ENCODE peak calls at places on chromosomes 2 and 18, in seven cellular contexts. One of them, this sample, is unnamed.

GRCh38 chr2:218717262-218717661 is 6.6 kb downstream of the TTLL4 start:
- DNase-seq in tibial nerve: no peak
- DNase-seq in endodermal cell: no peak
- DNase-seq in cardiac muscle cell: peak; percentile 32
- DNase-seq in fibroblast of lung: peak; percentile 45
- DNase-seq in HepG2: no peak
- DNase-seq in GM12865: no peak
- DNase-seq in this sample: no peak

GRCh38 chr2:76640905-76641304 is 881.3 kb downstream of the LRRTM4 start:
- DNase-seq in tibial nerve: no peak
- DNase-seq in endodermal cell: no peak
- DNase-seq in cardiac muscle cell: no peak
- DNase-seq in fibroblast of lung: no peak
- DNase-seq in HepG2: no peak
- DNase-seq in GM12865: no peak
- DNase-seq in this sample: no peak

GRCh38 chr18:22169889-22170420 is 566 bp downstream of the GATA6 start:
- DNase-seq in tibial nerve: no peak
- DNase-seq in endodermal cell: peak; percentile 74
- DNase-seq in cardiac muscle cell: peak; percentile 76
- DNase-seq in fibroblast of lung: no peak
- DNase-seq in HepG2: peak; percentile 7
- DNase-seq in GM12865: peak; percentile 29
- DNase-seq in this sample: no peak

GRCh38 chr2:16150456-16151280 is 210.3 kb downstream of the MYCN start:
- DNase-seq in tibial nerve: no peak
- DNase-seq in endodermal cell: no peak
- DNase-seq in cardiac muscle cell: no peak
- DNase-seq in fibroblast of lung: no peak
- DNase-seq in HepG2: no peak
- DNase-seq in GM12865: no peak
- DNase-seq in this sample: no peak

GRCh38 chr18:11799066-11799465 is 52.1 kb upstream of the CHMP1B start:
- DNase-seq in tibial nerve: no peak
- DNase-seq in endodermal cell: no peak
- DNase-seq in cardiac muscle cell: no peak
- DNase-seq in fibroblast of lung: no peak
- DNase-seq in HepG2: no peak
- DNase-seq in GM12865: no peak
- DNase-seq in this sample: no peak

GRCh38 chr2:20450201-20451108 is 3.6 kb downstream of the RHOB start:
- DNase-seq in tibial nerve: peak; percentile 48
- DNase-seq in endodermal cell: peak; percentile 85
- DNase-seq in cardiac muscle cell: peak; percentile 93
- DNase-seq in fibroblast of lung: peak; percentile 76
- DNase-seq in HepG2: peak; percentile 87
- DNase-seq in GM12865: no peak
- DNase-seq in this sample: peak; percentile 26

GRCh38 chr2:150567771-150568278 is 80.4 kb upstream of the RND3 start:
- DNase-seq in tibial nerve: no peak
- DNase-seq in endodermal cell: no peak
- DNase-seq in cardiac muscle cell: peak; percentile 67
- DNase-seq in fibroblast of lung: peak; percentile 58
- DNase-seq in HepG2: no peak
- DNase-seq in GM12865: no peak
- DNase-seq in this sample: no peak

GRCh38 chr2:181468313-181468712 is 11.1 kb downstream of the ITGA4 start:
- DNase-seq in tibial nerve: no peak
- DNase-seq in endodermal cell: no peak
- DNase-seq in cardiac muscle cell: peak; percentile 17
- DNase-seq in fibroblast of lung: peak; percentile 8
- DNase-seq in HepG2: no peak
- DNase-seq in GM12865: no peak
- DNase-seq in this sample: no peak

GRCh38 chr2:127597046-127597983 is 48.6 kb upstream of the GPR17 start:
- DNase-seq in tibial nerve: no peak
- DNase-seq in endodermal cell: peak; percentile 30
- DNase-seq in cardiac muscle cell: no peak
- DNase-seq in fibroblast of lung: no peak
- DNase-seq in HepG2: no peak
- DNase-seq in GM12865: no peak
- DNase-seq in this sample: no peak

GRCh38 chr2:38180754-38181153 is 104.8 kb upstream of the CYP1B1 start:
- DNase-seq in tibial nerve: no peak
- DNase-seq in endodermal cell: no peak
- DNase-seq in cardiac muscle cell: no peak
- DNase-seq in fibroblast of lung: no peak
- DNase-seq in HepG2: no peak
- DNase-seq in GM12865: no peak
- DNase-seq in this sample: no peak

GRCh38 chr2:38187416-38188127 is 111.6 kb upstream of the CYP1B1 start:
- DNase-seq in tibial nerve: peak; percentile 72
- DNase-seq in endodermal cell: no peak
- DNase-seq in cardiac muscle cell: peak; percentile 95
- DNase-seq in fibroblast of lung: peak; percentile 91
- DNase-seq in HepG2: no peak
- DNase-seq in GM12865: no peak
- DNase-seq in this sample: no peak

GRCh38 chr2:141889788-141890187 is 241.0 kb downstream of the LRP1B start:
- DNase-seq in tibial nerve: no peak
- DNase-seq in endodermal cell: no peak
- DNase-seq in cardiac muscle cell: no peak
- DNase-seq in fibroblast of lung: no peak
- DNase-seq in HepG2: no peak
- DNase-seq in GM12865: no peak
- DNase-seq in this sample: no peak

GRCh38 chr18:79679552-79680099 is at the start of gene CTDP1:
- DNase-seq in tibial nerve: peak; percentile 89
- DNase-seq in endodermal cell: peak; percentile 94
- DNase-seq in cardiac muscle cell: peak; percentile 96
- DNase-seq in fibroblast of lung: peak; percentile 93
- DNase-seq in HepG2: peak; percentile 80
- DNase-seq in GM12865: peak; percentile 96
- DNase-seq in this sample: peak; percentile 79
- TF ChIP-seq CTCF in tibial nerve: peak; percentile 48
- TF ChIP-seq CTCF in endodermal cell: no peak
- TF ChIP-seq CTCF in cardiac muscle cell: no peak
- TF ChIP-seq CTCF in fibroblast of lung: no peak
- TF ChIP-seq CTCF in HepG2: no peak
- TF ChIP-seq CTCF in GM12865: no peak
- TF ChIP-seq CTCF in this sample: peak; percentile 14

DNA sequence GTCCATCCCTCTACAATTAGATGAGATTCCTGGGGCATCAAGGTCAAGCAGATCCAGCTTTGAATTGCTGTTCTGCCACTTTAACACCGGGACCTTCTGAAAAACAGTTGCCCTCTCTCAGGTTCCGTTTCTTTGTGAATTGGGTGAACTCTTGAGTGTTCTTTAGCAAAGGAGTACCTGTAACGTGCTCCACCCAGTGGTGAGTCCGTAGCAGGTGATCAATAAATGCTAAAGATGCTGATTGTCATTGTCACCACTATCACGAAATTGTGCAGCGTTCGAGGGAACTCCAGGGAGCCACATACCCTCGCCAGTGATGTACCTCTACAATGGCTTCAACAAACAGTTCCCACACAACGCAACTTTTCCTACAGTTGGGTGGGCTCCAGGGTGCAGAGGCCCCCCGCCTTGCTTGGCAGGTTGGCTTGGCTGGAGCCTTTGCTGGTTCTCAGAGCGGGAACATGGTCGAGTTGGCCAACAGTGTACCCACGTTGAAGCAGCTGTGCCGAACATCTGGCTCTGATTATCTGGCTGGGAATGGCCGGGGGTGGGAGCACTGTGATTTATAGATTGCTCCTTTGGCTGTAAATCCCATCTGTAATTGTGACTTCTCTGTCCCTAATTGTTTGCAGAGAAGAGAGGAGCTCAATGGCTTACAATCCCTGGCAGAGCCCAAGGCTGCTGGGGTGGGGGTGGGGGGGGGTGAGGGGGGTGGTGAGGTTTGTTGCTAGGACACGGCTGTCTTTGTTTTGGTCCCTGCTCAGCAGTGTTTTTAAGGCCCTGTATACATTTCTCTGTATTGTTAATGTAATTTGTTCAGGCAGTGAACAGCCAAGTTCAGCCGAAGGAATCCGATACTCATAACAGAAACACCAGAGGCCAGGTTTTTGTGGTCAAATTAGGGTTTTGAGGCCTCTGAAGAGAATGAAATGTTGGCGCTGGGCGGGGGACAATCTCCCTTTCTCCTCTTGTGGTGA is 82.2 kb downstream of the TCF7L1 start:
- DNase-seq in tibial nerve: no peak
- DNase-seq in endodermal cell: peak; percentile 60
- DNase-seq in cardiac muscle cell: peak; percentile 84
- DNase-seq in fibroblast of lung: peak; percentile 94
- DNase-seq in HepG2: peak; percentile 27
- DNase-seq in GM12865: peak; percentile 9
- DNase-seq in this sample: no peak
- TF ChIP-seq CTCF in tibial nerve: no peak
- TF ChIP-seq CTCF in endodermal cell: peak; percentile 71
- TF ChIP-seq CTCF in cardiac muscle cell: no peak
- TF ChIP-seq CTCF in fibroblast of lung: no peak
- TF ChIP-seq CTCF in HepG2: peak; percentile 64
- TF ChIP-seq CTCF in GM12865: peak; percentile 14
- TF ChIP-seq CTCF in this sample: no peak

GRCh38 chr2:6352906-6353515 is 512.7 kb downstream of the CMPK2 start:
- DNase-seq in tibial nerve: no peak
- DNase-seq in endodermal cell: peak; percentile 94
- DNase-seq in cardiac muscle cell: no peak
- DNase-seq in fibroblast of lung: peak; percentile 58
- DNase-seq in HepG2: peak; percentile 33
- DNase-seq in GM12865: no peak
- DNase-seq in this sample: peak; percentile 73
- TF ChIP-seq CTCF in tibial nerve: peak; percentile 22
- TF ChIP-seq CTCF in endodermal cell: peak; percentile 91
- TF ChIP-seq CTCF in cardiac muscle cell: no peak
- TF ChIP-seq CTCF in fibroblast of lung: peak; percentile 80
- TF ChIP-seq CTCF in HepG2: peak; percentile 70
- TF ChIP-seq CTCF in GM12865: no peak
- TF ChIP-seq CTCF in this sample: peak; percentile 52

DNA sequence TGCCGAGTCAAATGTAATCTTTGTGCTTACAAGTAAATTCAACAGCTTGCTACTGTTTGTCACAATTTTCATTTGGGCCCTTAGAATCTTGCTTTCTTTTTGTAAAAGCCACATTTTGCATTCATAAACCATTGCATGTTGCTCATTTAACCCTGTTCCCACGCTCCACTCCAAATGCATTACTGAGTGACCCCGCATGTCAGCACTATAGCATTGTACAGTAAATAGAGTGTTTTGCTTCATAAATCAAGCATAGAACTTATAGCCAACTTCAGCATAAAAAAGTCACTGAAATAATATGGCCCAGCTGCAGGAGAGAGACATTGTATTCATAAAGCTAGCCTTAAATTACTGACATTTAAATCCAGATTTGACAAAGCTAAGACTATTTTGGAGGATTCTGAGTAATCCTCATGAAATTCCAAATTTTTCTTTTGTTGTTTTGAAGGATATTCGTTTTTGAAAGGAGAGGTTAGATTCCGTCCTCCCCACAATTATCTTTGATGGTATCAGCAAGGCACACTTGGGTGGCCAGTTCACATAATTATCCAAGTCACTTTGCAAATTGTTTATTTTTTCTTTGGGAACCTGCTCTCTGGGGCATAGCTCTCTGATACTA is 320.9 kb upstream of the TCF4 start:
- DNase-seq in tibial nerve: no peak
- DNase-seq in endodermal cell: no peak
- DNase-seq in cardiac muscle cell: peak; percentile 20
- DNase-seq in fibroblast of lung: no peak
- DNase-seq in HepG2: no peak
- DNase-seq in GM12865: no peak
- DNase-seq in this sample: no peak
- TF ChIP-seq CTCF in tibial nerve: no peak
- TF ChIP-seq CTCF in endodermal cell: no peak
- TF ChIP-seq CTCF in cardiac muscle cell: no peak
- TF ChIP-seq CTCF in fibroblast of lung: no peak
- TF ChIP-seq CTCF in HepG2: no peak
- TF ChIP-seq CTCF in GM12865: no peak
- TF ChIP-seq CTCF in this sample: no peak

GRCh38 chr2:239751719-239752355 is 273.3 kb downstream of the NDUFA10 start:
- DNase-seq in tibial nerve: no peak
- DNase-seq in endodermal cell: no peak
- DNase-seq in cardiac muscle cell: peak; percentile 55
- DNase-seq in fibroblast of lung: peak; percentile 7
- DNase-seq in HepG2: no peak
- DNase-seq in GM12865: no peak
- DNase-seq in this sample: peak; percentile 34
- TF ChIP-seq CTCF in tibial nerve: no peak
- TF ChIP-seq CTCF in endodermal cell: no peak
- TF ChIP-seq CTCF in cardiac muscle cell: no peak
- TF ChIP-seq CTCF in fibroblast of lung: no peak
- TF ChIP-seq CTCF in HepG2: no peak
- TF ChIP-seq CTCF in GM12865: no peak
- TF ChIP-seq CTCF in this sample: no peak